ENCODE peak calls at places on chromosome 22, in four cellular contexts. D, R, O and L are unnamed samples.

GRCh38 chr22:33829549-33830280 is 90.6 kb downstream of the LARGE1 start:
- DNase-seq in D (no peak), R (no peak), O (no peak), L (no peak)

GRCh38 chr22:26912985-26913384 is 255.6 kb downstream of the MIAT start:
- DNase-seq in D (no peak), R (no peak), O (no peak), L (no peak)

GRCh38 chr22:24512043-24512442 is 16.9 kb downstream of the UPB1 start:
- DNase-seq in D (no peak), R (no peak), O (no peak), L (no peak)

GRCh38 chr22:49956418-49956770 is 4.2 kb upstream of the PIM3 start:
- DNase-seq in D (no peak), R (no peak), O (no peak), L (no peak)

GRCh38 chr22:27318516-27318915 is 483.0 kb downstream of the MN1 start:
- DNase-seq in D (no peak), R (no peak), O (peak), L (no peak)

GRCh38 chr22:39244496-39245129 is at the start of gene PDGFB:
- DNase-seq in D (peak), R (no peak), O (no peak), L (no peak)

GRCh38 chr22:17232406-17232805 is 13.2 kb upstream of the ADA2 start:
- DNase-seq in D (no peak), R (no peak), O (no peak), L (no peak)

GRCh38 chr22:39534591-39535301 is 2.2 kb upstream of the RPS19BP1 start:
- DNase-seq in D (peak), R (no peak), O (peak), L (peak)

GRCh38 chr22:43226368-43226979 is 39.5 kb upstream of the TTLL12 start:
- DNase-seq in D (no peak), R (no peak), O (peak), L (no peak)

GRCh38 chr22:30947821-30948454 is 20.6 kb downstream of the MORC2 start:
- DNase-seq in D (peak), R (peak), O (peak), L (no peak)

GRCh38 chr22:30969532-30970355 is 679 bp downstream of the TUG1 start:
- DNase-seq in D (peak), R (no peak), O (no peak), L (no peak)

GRCh38 chr22:39706406-39707150 is 136.0 kb downstream of the CACNA1I start:
- DNase-seq in D (no peak), R (no peak), O (no peak), L (no peak)

GRCh38 chr22:26050079-26050478 is 119.2 kb upstream of the SEZ6L start:
- DNase-seq in D (no peak), R (no peak), O (no peak), L (no peak)

GRCh38 chr22:41367680-41368542 is 13.8 kb upstream of the TEF start:
- DNase-seq in D (no peak), R (no peak), O (no peak), L (no peak)

GRCh38 chr22:49602481-49602880 is 225.2 kb downstream of the BRD1 start:
- DNase-seq in D (no peak), R (no peak), O (no peak), L (no peak)

GRCh38 chr22:44449061-44449682 is 48.9 kb downstream of the RTL6 start:
- DNase-seq in D (peak), R (no peak), O (peak), L (no peak)

GRCh38 chr22:42889290-42889689 is 32.2 kb upstream of the ARFGAP3 start:
- DNase-seq in D (no peak), R (no peak), O (no peak), L (no peak)

GRCh38 chr22:44090571-44090905 is 66.4 kb downstream of the PARVB start:
- DNase-seq in D (no peak), R (no peak), O (no peak), L (no peak)

GRCh38 chr22:40426671-40427070 is 56.3 kb downstream of the SGSM3 start:
- DNase-seq in D (no peak), R (no peak), O (no peak), L (no peak)

GRCh38 chr22:47082505-47082904 is 320.1 kb downstream of the TBC1D22A start:
- DNase-seq in D (no peak), R (no peak), O (no peak), L (no peak)

GRCh38 chr22:28594784-28595324 is 84.8 kb downstream of the TTC28 start:
- DNase-seq in D (peak), R (peak), O (peak), L (peak)

GRCh38 chr22:17921871-17922821 is 102.2 kb downstream of the MICAL3 start:
- DNase-seq in D (no peak), R (no peak), O (no peak), L (no peak)

GRCh38 chr22:49569286-49570031 is 258.2 kb downstream of the BRD1 start:
- DNase-seq in D (no peak), R (no peak), O (no peak), L (no peak)

GRCh38 chr22:47029244-47030001 is 267.0 kb downstream of the TBC1D22A start:
- DNase-seq in D (no peak), R (no peak), O (no peak), L (no peak)

GRCh38 chr22:44449683-44450425 is 48.2 kb downstream of the RTL6 start:
- DNase-seq in D (no peak), R (no peak), O (no peak), L (no peak)

GRCh38 chr22:45329536-45329936 is 19.8 kb downstream of the FAM118A start:
- DNase-seq in D (no peak), R (no peak), O (no peak), L (no peak)

GRCh38 chr22:19554834-19555404 is 30.7 kb upstream of the CLDN5 start:
- DNase-seq in D (peak), R (peak), O (no peak), L (no peak)

GRCh38 chr22:22820626-22821025 is 67.0 kb upstream of the IGLL5 start:
- DNase-seq in D (no peak), R (no peak), O (no peak), L (peak)

GRCh38 chr22:43275545-43275981 is 67.6 kb downstream of the SCUBE1 start:
- DNase-seq in D (peak), R (peak), O (no peak), L (no peak)

GRCh38 chr22:19763141-19764049 is 2.8 kb downstream of the TBX1 start:
- DNase-seq in D (no peak), R (no peak), O (no peak), L (no peak)

GRCh38 chr22:30636226-30637077 is 871 bp downstream of the SLC35E4 start:
- DNase-seq in D (peak), R (no peak), O (no peak), L (no peak)

GRCh38 chr22:44398791-44399190 is 86.0 kb upstream of the SHISAL1 start:
- DNase-seq in D (no peak), R (no peak), O (no peak), L (no peak)

GRCh38 chr22:31583861-31584485 is 78.0 kb downstream of the PISD start:
- DNase-seq in D (peak), R (no peak), O (no peak), L (no peak)

GRCh38 chr22:21697866-21698265 is 32.1 kb downstream of the PPIL2 start:
- DNase-seq in D (no peak), R (no peak), O (no peak), L (no peak)

GRCh38 chr22:43440556-43440955 is 28.7 kb downstream of the MPPED1 start:
- DNase-seq in D (no peak), R (no peak), O (no peak), L (no peak)

GRCh38 chr22:41544671-41545476 is 604 bp upstream of the POLR3H start:
- DNase-seq in D (no peak), R (no peak), O (no peak), L (no peak)

GRCh38 chr22:38347944-38348750 is 30.9 kb upstream of the CSNK1E start:
- DNase-seq in D (peak), R (no peak), O (no peak), L (peak)

GRCh38 chr22:27991586-27992293 is 72.7 kb upstream of the PITPNB start:
- DNase-seq in D (no peak), R (no peak), O (no peak), L (no peak)

GRCh38 chr22:44442186-44442465 is 55.9 kb downstream of the RTL6 start:
- DNase-seq in D (no peak), R (no peak), O (no peak), L (peak)